ENCODE peak calls at places on chromosome 5, in seven cellular contexts. Y is effector memory CD4-positive, alpha-beta T cell; W is sigmoid colon; E is T-helper 1 cell; B is CMK; X is dorsolateral prefrontal cortex; F is HEK293T. M is an unnamed sample.

GRCh38 chr5:159965031-159965837 is 43.7 kb upstream of the TTC1 start:
- DNase-seq in X (no peak), F (peak), E (no peak), B (no peak), W (no peak), Y (no peak), M (peak)

GRCh38 chr5:171709930-171710329 is 75.7 kb upstream of the SMIM23 start:
- DNase-seq in X (no peak), W (no peak), B (no peak), E (no peak), F (no peak), Y (no peak), M (no peak)

GRCh38 chr5:72951850-72952468 is 3.9 kb upstream of the FCHO2 start:
- DNase-seq in E (no peak), B (no peak), Y (no peak), X (no peak), F (no peak), W (no peak), M (peak)

GRCh38 chr5:34743878-34744277 is 87.8 kb downstream of the RAI14 start:
- DNase-seq in X (no peak), B (no peak), W (no peak), F (no peak), Y (no peak), E (no peak), M (no peak)

GRCh38 chr5:54904425-54904824 is 81.0 kb downstream of the ESM1 start:
- DNase-seq in Y (no peak), F (peak), X (no peak), E (no peak), W (no peak), B (no peak), M (no peak)

GRCh38 chr5:37248387-37248969 is 698 bp downstream of the CPLANE1 start:
- DNase-seq in Y (no peak), E (no peak), B (no peak), W (no peak), X (no peak), F (no peak), M (no peak)

GRCh38 chr5:172931001-172931536 is 28.2 kb upstream of the RPL26L1 start:
- DNase-seq in W (no peak), E (no peak), X (no peak), Y (no peak), F (no peak), B (no peak), M (peak)

GRCh38 chr5:65441800-65442199 is 39.9 kb downstream of the ADAMTS6 start:
- DNase-seq in W (no peak), E (no peak), Y (no peak), X (no peak), B (no peak), F (no peak), M (no peak)

GRCh38 chr5:137706841-137707240 is 29.0 kb downstream of the KLHL3 start:
- DNase-seq in E (no peak), F (no peak), B (no peak), Y (no peak), X (no peak), W (no peak), M (no peak)

GRCh38 chr5:131379723-131380122 is 115.9 kb downstream of the CDC42SE2 start:
- DNase-seq in X (no peak), F (no peak), Y (peak), E (peak), W (no peak), B (no peak), M (no peak)

GRCh38 chr5:113123563-113123962 is 147.0 kb downstream of the DCP2 start:
- DNase-seq in B (no peak), Y (no peak), X (no peak), E (no peak), F (peak), W (no peak), M (no peak)

GRCh38 chr5:176172246-176172645 is 66.0 kb upstream of the SIMC1 start:
- DNase-seq in B (no peak), X (no peak), F (no peak), W (no peak), Y (no peak), E (no peak), M (no peak)

GRCh38 chr5:9829621-9830020 is 199.5 kb upstream of the TAS2R1 start:
- DNase-seq in B (no peak), X (no peak), E (no peak), Y (no peak), F (no peak), W (no peak), M (no peak)